ENCODE peak calls at places on chromosomes 4 and X, in four cellular contexts. N is PC-3, M is MM.1S, B is Karpas-422. K is an unnamed sample. For H3K9me2, H3K27me3 and H3K9me3, the result is how much of the 10 kb centered on the place peaks cover.

GRCh38 chrX:45196701-45197100 is 4.0 kb downstream of the DIPK2B start:
- DNase-seq in N (peak), M (no peak), B (no peak), K (no peak)

GRCh38 chr4:4591071-4591470 is 49.2 kb upstream of the STX18 start:
- DNase-seq in N (no peak), M (no peak), B (no peak), K (no peak)

GRCh38 chr4:5573965-5574364 is 134.4 kb downstream of the EVC2 start:
- DNase-seq in N (no peak), M (no peak), B (no peak), K (no peak)

GRCh38 chr4:183191630-183192029 is 92.6 kb downstream of the WWC2 start:
- DNase-seq in N (no peak), M (no peak), B (no peak), K (no peak)

GRCh38 chr4:6909970-6910339 is 329 bp downstream of the TBC1D14 start:
- DNase-seq in N (peak), M (peak), B (peak), K (no peak)

GRCh38 chrX:139739138-139739537 is 31.2 kb upstream of the MCF2 start:
- DNase-seq in N (peak), M (peak), B (no peak), K (peak)

GRCh38 chr4:98586231-98586630 is 72.2 kb downstream of the TSPAN5 start:
- DNase-seq in N (no peak), M (no peak), B (peak), K (no peak)

GRCh38 chrX:32933548-32933947 is 277.8 kb downstream of the DMD start:
- DNase-seq in N (no peak), M (no peak), B (no peak), K (no peak)

GRCh38 chr4:76989391-76990061 is 40.0 kb downstream of the SEPTIN11 start:
- DNase-seq in N (no peak), M (no peak), B (no peak), K (no peak)

GRCh38 chr4:124697441-124697840 is 15.1 kb downstream of the ANKRD50 start:
- DNase-seq in N (no peak), M (no peak), B (no peak), K (no peak)

GRCh38 chr4:37825943-37826281 is 574 bp upstream of the PGM2 start:
- DNase-seq in N (no peak), M (no peak), B (peak), K (no peak)

GRCh38 chr4:102825261-102826071 is 1.9 kb downstream of the UBE2D3 start:
- DNase-seq in N (peak), M (peak), B (peak), K (no peak)

GRCh38 chr4:7817877-7818675 is 121.6 kb downstream of the AFAP1 start:
- DNase-seq in N (no peak), M (no peak), B (no peak), K (no peak)

GRCh38 chrX:12929701-12930100 is 23.3 kb downstream of the TLR8 start:
- DNase-seq in N (no peak), M (no peak), B (no peak), K (no peak)

GRCh38 chr4:134691915-134692314 is 490.3 kb upstream of the PABPC4L start:
- DNase-seq in N (peak), M (no peak), B (no peak), K (no peak)

GRCh38 chrX:134669378-134670098 is 11.3 kb upstream of the PLAC1 start:
- DNase-seq in N (peak), M (no peak), B (no peak), K (peak)

GRCh38 chr4:83923341-83923740 is 387.4 kb downstream of the GPAT3 start:
- DNase-seq in N (no peak), M (no peak), B (no peak), K (no peak)

GRCh38 chr4:87541956-87542709 is 13.0 kb upstream of the SPARCL1 start:
- DNase-seq in N (no peak), M (no peak), B (no peak), K (no peak)

GRCh38 chrX:38699603-38700110 is 101.6 kb upstream of the MID1IP1 start:
- DNase-seq in N (no peak), M (no peak), B (no peak), K (no peak)

GRCh38 chrX:13128104-13128503 is 83.7 kb upstream of the FAM9C start:
- DNase-seq in N (peak), M (no peak), B (no peak), K (no peak)

GRCh38 chr4:54498661-54499111 is 159.1 kb upstream of the KIT start:
- DNase-seq in N (peak), M (no peak), B (no peak), K (no peak)

GRCh38 chrX:18966624-18967023 is 17.3 kb downstream of the PHKA2 start:
- DNase-seq in N (no peak), M (no peak), B (no peak), K (no peak)

GRCh38 chr4:139745111-139745639 is 79.6 kb downstream of the MGST2 start:
- DNase-seq in N (no peak), M (no peak), B (no peak), K (no peak)

GRCh38 chr4:53688186-53688790 is 97.0 kb upstream of the LNX1 start:
- DNase-seq in N (peak), M (peak), B (no peak), K (peak)

GRCh38 chrX:101229155-101229554 is 9.6 kb downstream of the DRP2 start:
- DNase-seq in N (peak), M (no peak), B (no peak), K (no peak)
- H3K9me2 ChIP-seq in N (under half), M (under half), B (under half), K (under half)

DNA sequence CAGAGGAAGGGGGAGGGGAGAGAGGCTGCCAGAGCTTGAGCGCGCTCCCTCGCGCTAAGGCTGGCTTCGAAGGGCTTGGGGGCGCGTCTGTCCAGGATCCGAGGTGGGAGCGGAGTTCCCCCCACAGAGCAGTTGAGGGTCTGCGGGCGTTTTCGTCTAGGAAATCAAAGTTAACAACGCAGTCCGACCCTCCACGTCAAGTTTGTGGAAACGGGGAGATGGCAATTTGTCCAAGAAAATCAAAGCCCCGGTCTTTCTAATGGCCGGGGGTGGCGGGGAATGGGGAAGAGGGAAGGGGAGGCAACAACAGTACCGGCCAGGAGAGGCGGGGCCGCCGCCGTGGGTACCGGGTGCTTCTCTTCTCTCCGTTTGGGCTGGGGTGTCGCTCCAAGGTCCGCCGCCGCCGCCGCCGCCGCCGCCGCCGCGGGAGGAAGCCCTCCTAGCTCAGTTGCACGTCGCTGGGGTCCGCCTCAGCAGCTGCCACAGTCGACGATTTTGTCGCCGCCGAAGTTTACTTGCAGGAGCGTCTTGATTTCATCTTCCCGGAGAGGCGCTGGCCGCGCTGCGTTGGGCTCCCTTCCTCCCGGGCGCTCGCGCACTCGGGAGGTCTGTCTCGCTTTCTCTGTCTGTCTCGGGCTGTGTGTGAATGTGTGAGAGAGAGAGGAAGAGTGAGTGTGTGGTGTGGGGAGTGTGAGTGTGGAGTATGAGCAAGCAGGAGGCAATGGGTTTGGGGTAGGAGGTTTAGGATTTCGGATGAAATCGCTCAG is 574 bp downstream of the PCDH19 start:
- DNase-seq in N (no peak), M (no peak), B (no peak), K (no peak)
- H3K27me3 ChIP-seq in N (under half), M (under half), B (under half), K (under half)

GRCh38 chrX:143171703-143172102 is 146.0 kb downstream of the SPANXN4 start:
- DNase-seq in N (no peak), M (no peak), B (no peak), K (no peak)
- H3K9me3 ChIP-seq in N (under half), M (under half), B (under half), K (under half)

GRCh38 chr4:176226736-176227135 is 31.4 kb upstream of the SPATA4 start:
- DNase-seq in N (peak), M (no peak), B (no peak), K (no peak)
- H3K9me2 ChIP-seq in N (under half), M (under half), B (under half), K (under half)

GRCh38 chrX:17700976-17701375 is 36.3 kb upstream of the SCML1 start:
- DNase-seq in N (peak), M (no peak), B (no peak), K (no peak)
- H3K27me3 ChIP-seq in N (under half), M (under half), B (under half), K (under half)

DNA sequence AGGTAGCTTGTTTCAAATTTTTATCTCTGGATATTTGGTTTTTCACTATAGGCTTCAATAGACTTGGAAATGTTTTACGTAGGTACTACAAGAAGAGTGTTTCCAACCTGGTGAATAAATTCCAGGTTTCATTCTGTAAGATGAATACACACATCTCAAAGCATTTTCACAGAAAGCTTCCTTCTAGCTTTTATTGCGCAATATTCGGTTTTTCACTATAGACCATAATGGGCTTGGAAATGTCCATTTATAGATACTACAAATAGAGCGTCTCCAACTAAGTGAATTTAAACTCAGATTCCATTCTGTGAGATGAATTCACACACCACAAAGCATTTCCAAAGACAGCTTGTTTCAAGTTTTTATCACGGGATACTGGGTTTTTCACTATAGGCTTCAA is 857.7 kb upstream of the HS3ST1 start:
- DNase-seq in N (no peak), M (no peak), B (no peak), K (no peak)
- H3K9me3 ChIP-seq in N (under half), M (under half), B (under half), K (under half)

GRCh38 chrX:20529711-20530110 is 263.0 kb upstream of the RPS6KA3 start:
- DNase-seq in N (no peak), M (no peak), B (no peak), K (no peak)
- H3K9me2 ChIP-seq in N (under half), M (under half), B (under half), K (under half)

DNA sequence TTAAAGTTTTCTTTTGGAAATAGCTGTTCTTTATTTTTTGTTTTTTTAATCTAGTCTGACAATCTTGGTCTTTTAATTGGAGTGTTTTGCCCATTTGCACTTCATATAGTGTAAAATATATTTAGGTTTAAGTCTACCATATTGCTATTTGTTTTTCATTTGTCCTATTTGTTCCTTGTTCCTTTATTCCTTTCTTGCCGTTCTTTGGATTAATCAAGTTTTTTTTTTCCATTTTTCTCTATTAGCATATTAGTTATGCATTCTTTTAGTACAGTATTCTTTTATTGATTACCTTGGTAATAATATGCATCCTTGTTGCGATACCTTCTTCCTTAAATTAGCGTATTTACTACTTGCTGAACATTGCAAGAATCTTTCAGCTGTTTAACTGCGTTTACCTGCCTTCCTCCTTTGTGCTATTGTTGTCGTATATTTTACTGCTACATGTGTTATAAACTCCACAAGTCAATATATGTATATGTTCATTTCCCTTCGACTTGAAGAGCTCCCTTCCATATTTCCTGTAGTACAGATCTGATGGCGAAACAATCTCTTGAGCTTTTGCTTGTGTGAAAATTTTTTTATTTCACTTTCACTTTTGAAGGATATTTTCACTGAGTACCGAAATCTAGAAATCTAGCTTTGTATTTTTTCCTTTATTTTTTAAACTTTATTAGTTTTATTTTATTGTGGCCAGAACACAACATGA is 23.9 kb upstream of the RNF212 start:
- DNase-seq in N (no peak), M (peak), B (no peak), K (no peak)
- H3K27me3 ChIP-seq in N (half or more), M (under half), B (under half), K (half or more)

GRCh38 chrX:57266275-57266674 is 20.2 kb upstream of the FAAH2 start:
- DNase-seq in N (no peak), M (no peak), B (no peak), K (no peak)
- H3K9me3 ChIP-seq in N (under half), M (under half), B (under half), K (under half)

GRCh38 chr4:108696160-108696559 is 45.8 kb downstream of the OSTC start:
- DNase-seq in N (no peak), M (no peak), B (peak), K (no peak)
- H3K9me2 ChIP-seq in N (under half), M (under half), B (under half), K (under half)

K was measured in PC-9.